ENCODE peak calls at places on chromosomes 13 and 19, in seven cellular contexts. One of them, this sample, is unnamed.

GRCh38 chr13:23778879-23779278 is 110.3 kb downstream of the MIPEP start:
- DNase-seq in IMR-90: peak; percentile 63
- DNase-seq in H1: no peak
- DNase-seq in neuronal stem cell: no peak
- DNase-seq in mesendoderm: no peak
- DNase-seq in H9: no peak
- DNase-seq in trophoblast cell: no peak
- DNase-seq in this sample: peak; percentile 82

GRCh38 chr13:30159446-30159839 is 147.9 kb downstream of the KATNAL1 start:
- DNase-seq in IMR-90: peak; percentile 94
- DNase-seq in H1: no peak
- DNase-seq in neuronal stem cell: no peak
- DNase-seq in mesendoderm: no peak
- DNase-seq in H9: no peak
- DNase-seq in trophoblast cell: no peak
- DNase-seq in this sample: peak; percentile 95

GRCh38 chr13:35936579-35936978 is 194.6 kb downstream of the DCLK1 start:
- DNase-seq in IMR-90: no peak
- DNase-seq in H1: no peak
- DNase-seq in neuronal stem cell: no peak
- DNase-seq in mesendoderm: no peak
- DNase-seq in H9: no peak
- DNase-seq in trophoblast cell: no peak
- DNase-seq in this sample: no peak

GRCh38 chr19:51333836-51334460 is 8.0 kb downstream of the VSIG10L start:
- DNase-seq in IMR-90: no peak
- DNase-seq in H1: no peak
- DNase-seq in neuronal stem cell: no peak
- DNase-seq in mesendoderm: peak; percentile 57
- DNase-seq in H9: peak; percentile 67
- DNase-seq in trophoblast cell: no peak
- DNase-seq in this sample: no peak

GRCh38 chr13:43132228-43132627 is 108.8 kb downstream of the DNAJC15 start:
- DNase-seq in IMR-90: peak; percentile 36
- DNase-seq in H1: no peak
- DNase-seq in neuronal stem cell: peak; percentile 42
- DNase-seq in mesendoderm: peak; percentile 94
- DNase-seq in H9: peak; percentile 77
- DNase-seq in trophoblast cell: peak; percentile 85
- DNase-seq in this sample: peak; percentile 48

GRCh38 chr13:40433577-40433976 is 232.9 kb downstream of the FOXO1 start:
- DNase-seq in IMR-90: no peak
- DNase-seq in H1: no peak
- DNase-seq in neuronal stem cell: no peak
- DNase-seq in mesendoderm: no peak
- DNase-seq in H9: no peak
- DNase-seq in trophoblast cell: no peak
- DNase-seq in this sample: no peak

GRCh38 chr19:53076984-53077383 is 26.2 kb downstream of the ZNF160 start:
- DNase-seq in IMR-90: peak; percentile 28
- DNase-seq in H1: peak; percentile 89
- DNase-seq in neuronal stem cell: peak; percentile 47
- DNase-seq in mesendoderm: peak; percentile 95
- DNase-seq in H9: peak; percentile 91
- DNase-seq in trophoblast cell: peak; percentile 83
- DNase-seq in this sample: peak; percentile 32

GRCh38 chr13:29993716-29994488 is 143.5 kb upstream of the UBL3 start:
- DNase-seq in IMR-90: peak; percentile 90
- DNase-seq in H1: no peak
- DNase-seq in neuronal stem cell: no peak
- DNase-seq in mesendoderm: no peak
- DNase-seq in H9: no peak
- DNase-seq in trophoblast cell: peak; percentile 67
- DNase-seq in this sample: peak; percentile 86

GRCh38 chr19:7989071-7989575 is 16.3 kb downstream of the ELAVL1 start:
- DNase-seq in IMR-90: no peak
- DNase-seq in H1: no peak
- DNase-seq in neuronal stem cell: no peak
- DNase-seq in mesendoderm: peak; percentile 95
- DNase-seq in H9: no peak
- DNase-seq in trophoblast cell: peak; percentile 89
- DNase-seq in this sample: no peak

GRCh38 chr13:106145997-106146864 is 389.2 kb downstream of the EFNB2 start:
- DNase-seq in IMR-90: no peak
- DNase-seq in H1: no peak
- DNase-seq in neuronal stem cell: no peak
- DNase-seq in mesendoderm: peak; percentile 84
- DNase-seq in H9: no peak
- DNase-seq in trophoblast cell: no peak
- DNase-seq in this sample: no peak

GRCh38 chr19:23799321-23799720 is 40.6 kb upstream of the ZNF681 start:
- DNase-seq in IMR-90: no peak
- DNase-seq in H1: peak; percentile 26
- DNase-seq in neuronal stem cell: no peak
- DNase-seq in mesendoderm: no peak
- DNase-seq in H9: no peak
- DNase-seq in trophoblast cell: no peak
- DNase-seq in this sample: no peak

GRCh38 chr13:34863360-34864135 is 78.5 kb upstream of the NBEA start:
- DNase-seq in IMR-90: peak; percentile 75
- DNase-seq in H1: no peak
- DNase-seq in neuronal stem cell: no peak
- DNase-seq in mesendoderm: peak; percentile 76
- DNase-seq in H9: no peak
- DNase-seq in trophoblast cell: peak; percentile 93
- DNase-seq in this sample: peak; percentile 84

GRCh38 chr19:7975037-7975436 is 30.4 kb downstream of the ELAVL1 start:
- DNase-seq in IMR-90: no peak
- DNase-seq in H1: no peak
- DNase-seq in neuronal stem cell: no peak
- DNase-seq in mesendoderm: no peak
- DNase-seq in H9: no peak
- DNase-seq in trophoblast cell: no peak
- DNase-seq in this sample: no peak

GRCh38 chr19:8607386-8607785 is 3.1 kb downstream of the ADAMTS10 start:
- DNase-seq in IMR-90: peak; percentile 23
- DNase-seq in H1: no peak
- DNase-seq in neuronal stem cell: no peak
- DNase-seq in mesendoderm: no peak
- DNase-seq in H9: no peak
- DNase-seq in trophoblast cell: no peak
- DNase-seq in this sample: no peak

GRCh38 chr19:14550201-14550754 is 20.9 kb downstream of the TECR start:
- DNase-seq in IMR-90: no peak
- DNase-seq in H1: no peak
- DNase-seq in neuronal stem cell: no peak
- DNase-seq in mesendoderm: no peak
- DNase-seq in H9: no peak
- DNase-seq in trophoblast cell: peak; percentile 73
- DNase-seq in this sample: no peak

GRCh38 chr19:15159251-15159650 is 41.5 kb downstream of the NOTCH3 start:
- DNase-seq in IMR-90: peak; percentile 33
- DNase-seq in H1: no peak
- DNase-seq in neuronal stem cell: no peak
- DNase-seq in mesendoderm: peak; percentile 74
- DNase-seq in H9: no peak
- DNase-seq in trophoblast cell: no peak
- DNase-seq in this sample: peak; percentile 24

GRCh38 chr19:30237146-30237545 is 135.0 kb upstream of the ZNF536 start:
- DNase-seq in IMR-90: no peak
- DNase-seq in H1: no peak
- DNase-seq in neuronal stem cell: no peak
- DNase-seq in mesendoderm: peak; percentile 28
- DNase-seq in H9: no peak
- DNase-seq in trophoblast cell: no peak
- DNase-seq in this sample: no peak

GRCh38 chr13:109383683-109384082 is 402.7 kb downstream of the IRS2 start:
- DNase-seq in IMR-90: peak; percentile 79
- DNase-seq in H1: no peak
- DNase-seq in neuronal stem cell: no peak
- DNase-seq in mesendoderm: peak; percentile 60
- DNase-seq in H9: no peak
- DNase-seq in trophoblast cell: peak; percentile 55
- DNase-seq in this sample: peak; percentile 76

GRCh38 chr13:111181977-111182376 is 66.9 kb downstream of the ARHGEF7 start:
- DNase-seq in IMR-90: no peak
- DNase-seq in H1: no peak
- DNase-seq in neuronal stem cell: no peak
- DNase-seq in mesendoderm: no peak
- DNase-seq in H9: no peak
- DNase-seq in trophoblast cell: no peak
- DNase-seq in this sample: no peak

GRCh38 chr19:10717054-10717355 is 874 bp upstream of the DNM2 start:
- DNase-seq in IMR-90: no peak
- DNase-seq in H1: no peak
- DNase-seq in neuronal stem cell: no peak
- DNase-seq in mesendoderm: no peak
- DNase-seq in H9: no peak
- DNase-seq in trophoblast cell: no peak
- DNase-seq in this sample: no peak

GRCh38 chr13:27601208-27601607 is 19.1 kb downstream of the LNX2 start:
- DNase-seq in IMR-90: no peak
- DNase-seq in H1: no peak
- DNase-seq in neuronal stem cell: no peak
- DNase-seq in mesendoderm: no peak
- DNase-seq in H9: no peak
- DNase-seq in trophoblast cell: no peak
- DNase-seq in this sample: no peak

GRCh38 chr19:32475393-32475792 is 69.8 kb downstream of the DPY19L3 start:
- DNase-seq in IMR-90: no peak
- DNase-seq in H1: no peak
- DNase-seq in neuronal stem cell: no peak
- DNase-seq in mesendoderm: no peak
- DNase-seq in H9: no peak
- DNase-seq in trophoblast cell: no peak
- DNase-seq in this sample: no peak

GRCh38 chr19:32483574-32483973 is 78.0 kb downstream of the DPY19L3 start:
- DNase-seq in IMR-90: no peak
- DNase-seq in H1: no peak
- DNase-seq in neuronal stem cell: no peak
- DNase-seq in mesendoderm: no peak
- DNase-seq in H9: no peak
- DNase-seq in trophoblast cell: no peak
- DNase-seq in this sample: no peak

GRCh38 chr19:32480321-32480720 is 74.8 kb downstream of the DPY19L3 start:
- DNase-seq in IMR-90: no peak
- DNase-seq in H1: no peak
- DNase-seq in neuronal stem cell: no peak
- DNase-seq in mesendoderm: no peak
- DNase-seq in H9: no peak
- DNase-seq in trophoblast cell: no peak
- DNase-seq in this sample: no peak
- H3K4ac ChIP-seq in IMR-90: no peak overlapping the region
- H3K4ac ChIP-seq in H1: no peak overlapping the region
- H3K4ac ChIP-seq in neuronal stem cell: no peak overlapping the region
- H3K4ac ChIP-seq in mesendoderm: no peak overlapping the region
- H3K4ac ChIP-seq in H9: no peak overlapping the region
- H3K4ac ChIP-seq in trophoblast cell: no peak overlapping the region
- H3K4ac ChIP-seq in this sample: no peak overlapping the region

GRCh38 chr19:48619692-48620565 is 623 bp downstream of the SPHK2 start:
- DNase-seq in IMR-90: no peak
- DNase-seq in H1: no peak
- DNase-seq in neuronal stem cell: no peak
- DNase-seq in mesendoderm: no peak
- DNase-seq in H9: peak; percentile 30
- DNase-seq in trophoblast cell: no peak
- DNase-seq in this sample: peak; percentile 82
- H3K4ac ChIP-seq in IMR-90: peak overlapping the region; percentile 96
- H3K4ac ChIP-seq in H1: peak overlapping the region; percentile 48
- H3K4ac ChIP-seq in neuronal stem cell: no peak overlapping the region
- H3K4ac ChIP-seq in mesendoderm: peak overlapping the region; percentile 44
- H3K4ac ChIP-seq in H9: no peak overlapping the region
- H3K4ac ChIP-seq in trophoblast cell: peak overlapping the region; percentile 66
- H3K4ac ChIP-seq in this sample: peak overlapping the region; percentile 83

DNA sequence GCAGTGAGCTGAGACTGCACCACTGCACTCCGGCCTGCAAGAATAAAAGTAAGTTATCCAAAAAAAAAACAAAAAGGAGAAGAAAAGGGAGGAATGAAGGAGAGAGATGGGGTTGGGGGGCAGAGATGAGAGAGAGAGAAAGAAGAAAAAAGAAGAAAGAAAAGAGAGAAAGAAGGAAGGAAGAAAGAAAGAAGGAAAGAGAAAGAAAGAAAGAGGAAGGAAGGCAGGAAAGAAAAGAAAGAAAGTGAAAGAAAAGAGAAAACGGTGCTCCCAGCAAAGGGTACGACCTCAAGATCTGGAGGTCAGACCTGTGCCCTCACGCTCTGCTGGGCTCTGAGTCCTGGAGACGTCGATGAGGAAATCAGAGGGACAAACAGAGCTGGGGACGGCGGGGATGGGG is 3.7 kb downstream of the A1BG start:
- DNase-seq in IMR-90: no peak
- DNase-seq in H1: no peak
- DNase-seq in neuronal stem cell: no peak
- DNase-seq in mesendoderm: no peak
- DNase-seq in H9: no peak
- DNase-seq in trophoblast cell: no peak
- DNase-seq in this sample: no peak
- H3K4ac ChIP-seq in IMR-90: no peak overlapping the region
- H3K4ac ChIP-seq in H1: no peak overlapping the region
- H3K4ac ChIP-seq in neuronal stem cell: no peak overlapping the region
- H3K4ac ChIP-seq in mesendoderm: no peak overlapping the region
- H3K4ac ChIP-seq in H9: no peak overlapping the region
- H3K4ac ChIP-seq in trophoblast cell: no peak overlapping the region
- H3K4ac ChIP-seq in this sample: no peak overlapping the region

GRCh38 chr19:44539991-44540390 is 10.5 kb upstream of the CEACAM20 start:
- DNase-seq in IMR-90: no peak
- DNase-seq in H1: no peak
- DNase-seq in neuronal stem cell: no peak
- DNase-seq in mesendoderm: no peak
- DNase-seq in H9: no peak
- DNase-seq in trophoblast cell: no peak
- DNase-seq in this sample: no peak

GRCh38 chr19:44540736-44541135 is 11.3 kb upstream of the CEACAM20 start:
- DNase-seq in IMR-90: no peak
- DNase-seq in H1: no peak
- DNase-seq in neuronal stem cell: no peak
- DNase-seq in mesendoderm: no peak
- DNase-seq in H9: no peak
- DNase-seq in trophoblast cell: no peak
- DNase-seq in this sample: no peak

GRCh38 chr19:44539236-44539819 is 9.9 kb upstream of the CEACAM20 start:
- DNase-seq in IMR-90: peak; percentile 51
- DNase-seq in H1: no peak
- DNase-seq in neuronal stem cell: no peak
- DNase-seq in mesendoderm: no peak
- DNase-seq in H9: no peak
- DNase-seq in trophoblast cell: no peak
- DNase-seq in this sample: no peak

GRCh38 chr19:44544031-44544430 is 14.6 kb upstream of the CEACAM20 start:
- DNase-seq in IMR-90: no peak
- DNase-seq in H1: no peak
- DNase-seq in neuronal stem cell: no peak
- DNase-seq in mesendoderm: no peak
- DNase-seq in H9: no peak
- DNase-seq in trophoblast cell: no peak
- DNase-seq in this sample: no peak

DNA sequence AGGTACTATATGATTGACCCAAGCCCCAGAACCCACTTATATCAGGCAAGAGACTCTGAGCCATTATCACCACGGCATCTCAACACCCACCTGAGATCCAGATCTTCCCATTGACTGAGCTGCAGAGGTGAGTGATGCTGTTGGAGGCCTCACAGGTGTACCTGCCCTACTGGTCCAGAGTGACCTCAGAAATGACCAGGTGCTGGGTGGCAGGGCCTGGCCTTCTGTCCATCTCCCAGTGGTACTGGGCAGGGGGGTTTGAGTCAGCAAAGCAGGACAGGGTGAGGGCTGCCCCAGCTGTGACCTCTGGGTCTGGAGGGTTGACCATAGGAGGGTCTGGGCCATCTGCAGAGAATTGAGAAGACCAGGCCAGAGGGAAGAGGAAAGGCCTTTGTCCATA is 13.2 kb upstream of the CEACAM20 start:
- DNase-seq in IMR-90: no peak
- DNase-seq in H1: no peak
- DNase-seq in neuronal stem cell: no peak
- DNase-seq in mesendoderm: no peak
- DNase-seq in H9: no peak
- DNase-seq in trophoblast cell: no peak
- DNase-seq in this sample: no peak
- H3K4ac ChIP-seq in IMR-90: no peak overlapping the region
- H3K4ac ChIP-seq in H1: no peak overlapping the region
- H3K4ac ChIP-seq in neuronal stem cell: no peak overlapping the region
- H3K4ac ChIP-seq in mesendoderm: no peak overlapping the region
- H3K4ac ChIP-seq in H9: no peak overlapping the region
- H3K4ac ChIP-seq in trophoblast cell: no peak overlapping the region
- H3K4ac ChIP-seq in this sample: no peak overlapping the region

This sample was measured in mesenchymal stem cell.